ENCODE peak calls at places on chromosomes 11 and 22, in seven cellular contexts. I is iPS DF 19.7; F is activated T-helper 1 cell treated with anti-CD3 and anti-CD28 coated beads, Interleukin-12 subunit alpha, Interleukin-12 subunit beta, Interleukin-2, Interleukin-4 antibody, amounts not matched to agents 30 ng/mL and 10 ng/mL and 1 ng/mL, durations not matched to agents 14 hours and 24 hours and 36 hours; H is stimulated activated CD8-positive, alpha-beta memory T cell treated with anti-CD3 and anti-CD28 coated beads, Interleukin-7, amount 100 ng/mL, for 24 hours; S is HEK293T; B is NCI-H345; M is AG10803. Y is an unnamed sample.
A peak's percentile ranks its signal among the peaks of the same experiment; 100 is the strongest.

GRCh38 chr11:115591380-115591779 is 87.2 kb upstream of the CADM1 start:
- DNase-seq in I (no peak), F (no peak), H (no peak), S (no peak), B (no peak), M (no peak), Y (no peak)

GRCh38 chr11:117816151-117816741 is 8.3 kb downstream of the FXYD2 start:
- DNase-seq in I (no peak), F (no peak), H (no peak), S (peak; percentile 35), B (peak; percentile 74), M (peak; percentile 56), Y (peak; percentile 80)

GRCh38 chr11:71474141-71474770 is 21.3 kb downstream of the NADSYN1 start:
- DNase-seq in I (no peak), F (no peak), H (no peak), S (no peak), B (peak; percentile 91), M (no peak), Y (no peak)

GRCh38 chr11:8408151-8408930 is 144.7 kb upstream of the LMO1 start:
- DNase-seq in I (no peak), F (no peak), H (no peak), S (no peak), B (no peak), M (no peak), Y (peak; percentile 8)

GRCh38 chr11:71170619-71171018 is 81.8 kb downstream of the SHANK2 start:
- DNase-seq in I (no peak), F (no peak), H (no peak), S (no peak), B (no peak), M (no peak), Y (no peak)

GRCh38 chr11:119993732-119994131 is 144.2 kb downstream of the TRIM29 start:
- DNase-seq in I (no peak), F (no peak), H (no peak), S (no peak), B (peak; percentile 50), M (no peak), Y (no peak)

GRCh38 chr22:41915035-41915782 is at the start of gene SHISA8:
- DNase-seq in I (no peak), F (peak; percentile 57), H (no peak), S (peak; percentile 69), B (no peak), M (peak; percentile 16), Y (peak; percentile 37)

GRCh38 chr11:29005401-29005980 is 897.3 kb downstream of the METTL15 start:
- DNase-seq in I (no peak), F (no peak), H (no peak), S (no peak), B (no peak), M (no peak), Y (no peak)

GRCh38 chr11:10373929-10374328 is 69.1 kb downstream of the ADM start:
- DNase-seq in I (no peak), F (no peak), H (no peak), S (no peak), B (no peak), M (no peak), Y (no peak)

GRCh38 chr11:66109294-66109693 is 39.2 kb downstream of the PACS1 start:
- DNase-seq in I (no peak), F (no peak), H (no peak), S (no peak), B (no peak), M (no peak), Y (no peak)

GRCh38 chr11:36375348-36376314 is 79.5 kb downstream of the PRR5L start:
- DNase-seq in I (no peak), F (no peak), H (no peak), S (no peak), B (no peak), M (no peak), Y (no peak)

GRCh38 chr11:61022311-61023085 is 51.0 kb downstream of the CD6 start:
- DNase-seq in I (no peak), F (no peak), H (no peak), S (no peak), B (no peak), M (no peak), Y (no peak)

GRCh38 chr11:16839821-16840220 is 101.4 kb downstream of the C11orf58 start:
- DNase-seq in I (no peak), F (no peak), H (no peak), S (no peak), B (no peak), M (no peak), Y (no peak)

GRCh38 chr11:131875611-131876010 is 505.2 kb downstream of the NTM start:
- DNase-seq in I (no peak), F (no peak), H (no peak), S (no peak), B (no peak), M (peak; percentile 38), Y (no peak)

GRCh38 chr22:22547692-22548348 is 11.2 kb downstream of the PRAME start:
- DNase-seq in I (no peak), F (no peak), H (no peak), S (no peak), B (no peak), M (no peak), Y (no peak)

GRCh38 chr11:105968021-105968697 is 53.9 kb downstream of the MSANTD4 start:
- DNase-seq in I (no peak), F (no peak), H (no peak), S (no peak), B (no peak), M (no peak), Y (no peak)

GRCh38 chr11:65127473-65128181 is 5.5 kb downstream of the MRPL49 start:
- DNase-seq in I (no peak), F (no peak), H (no peak), S (no peak), B (no peak), M (no peak), Y (no peak)